ENCODE peak calls at places on chromosome 2, in seven cellular contexts. S, Y, L, C, K, H and X are unnamed samples.

GRCh38 chr2:54360055-54360792 is 95.9 kb upstream of the SPTBN1 start:
- DNase-seq in S (no peak), Y (no peak), L (no peak), C (peak; percentile 66), K (peak; percentile 87), H (no peak), X (no peak)

GRCh38 chr2:176388886-176389285 is 119.6 kb downstream of the MTX2 start:
- DNase-seq in S (no peak), Y (no peak), L (no peak), C (no peak), K (no peak), H (no peak), X (no peak)

GRCh38 chr2:144370937-144371584 is 148.9 kb downstream of the ZEB2 start:
- DNase-seq in S (no peak), Y (no peak), L (no peak), C (no peak), K (peak; percentile 23), H (no peak), X (no peak)

GRCh38 chr2:118224144-118224887 is 136.0 kb downstream of the INSIG2 start:
- DNase-seq in S (peak; percentile 44), Y (peak; percentile 24), L (no peak), C (peak; percentile 33), K (peak; percentile 54), H (peak; percentile 25), X (no peak)

GRCh38 chr2:76050196-76050595 is 339.5 kb upstream of the GCFC2 start:
- DNase-seq in S (no peak), Y (no peak), L (no peak), C (no peak), K (no peak), H (peak; percentile 3), X (peak; percentile 2)

GRCh38 chr2:157785866-157786662 is 90.1 kb downstream of the ACVR1 start:
- DNase-seq in S (no peak), Y (no peak), L (no peak), C (no peak), K (peak; percentile 53), H (no peak), X (no peak)

GRCh38 chr2:121088251-121089004 is 196.6 kb downstream of the TFCP2L1 start:
- DNase-seq in S (no peak), Y (no peak), L (no peak), C (peak; percentile 79), K (peak; percentile 33), H (no peak), X (no peak)

GRCh38 chr2:63712748-63713147 is 124.0 kb downstream of the MDH1 start:
- DNase-seq in S (no peak), Y (no peak), L (no peak), C (no peak), K (no peak), H (no peak), X (no peak)

GRCh38 chr2:10700078-10700803 is 10.5 kb upstream of the NOL10 start:
- DNase-seq in S (no peak), Y (no peak), L (no peak), C (no peak), K (no peak), H (no peak), X (no peak)

GRCh38 chr2:64203131-64204005 is 59.1 kb upstream of the PELI1 start:
- DNase-seq in S (no peak), Y (no peak), L (no peak), C (no peak), K (peak; percentile 18), H (no peak), X (no peak)

GRCh38 chr2:43560231-43560547 is 35.6 kb downstream of the THADA start:
- DNase-seq in S (no peak), Y (no peak), L (no peak), C (no peak), K (no peak), H (no peak), X (no peak)

GRCh38 chr2:113240915-113241911 is 37.5 kb downstream of the PAX8 start:
- DNase-seq in S (no peak), Y (no peak), L (peak; percentile 97), C (peak; percentile 50), K (no peak), H (no peak), X (no peak)

GRCh38 chr2:230128943-230129342 is 60.2 kb upstream of the SLC16A14 start:
- DNase-seq in S (no peak), Y (no peak), L (no peak), C (no peak), K (no peak), H (no peak), X (no peak)

GRCh38 chr2:134282638-134283400 is 28.9 kb downstream of the MGAT5 start:
- DNase-seq in S (no peak), Y (peak; percentile 15), L (no peak), C (no peak), K (no peak), H (no peak), X (no peak)

GRCh38 chr2:231925303-231926179 is 655 bp downstream of the NPPC start:
- DNase-seq in S (peak; percentile 82), Y (peak; percentile 43), L (peak; percentile 47), C (peak; percentile 93), K (peak; percentile 94), H (peak; percentile 77), X (no peak)

GRCh38 chr2:232898592-232899541 is 28.8 kb downstream of the SNORC start:
- DNase-seq in S (no peak), Y (no peak), L (no peak), C (no peak), K (peak; percentile 20), H (no peak), X (no peak)

GRCh38 chr2:142741764-142742269 is 135.6 kb upstream of the KYNU start:
- DNase-seq in S (no peak), Y (no peak), L (no peak), C (no peak), K (no peak), H (no peak), X (no peak)

GRCh38 chr2:124267821-124268220 is 242.7 kb downstream of the CNTNAP5 start:
- DNase-seq in S (no peak), Y (no peak), L (no peak), C (no peak), K (no peak), H (no peak), X (no peak)

GRCh38 chr2:191297031-191297430 is 51.8 kb downstream of the MYO1B start:
- DNase-seq in S (no peak), Y (no peak), L (no peak), C (no peak), K (no peak), H (no peak), X (no peak)
- H3K4me3 ChIP-seq in S (no peak overlapping the region), Y (no peak overlapping the region), L (no peak overlapping the region), C (no peak overlapping the region), K (no peak overlapping the region), H (no peak overlapping the region), X (no peak overlapping the region)

DNA sequence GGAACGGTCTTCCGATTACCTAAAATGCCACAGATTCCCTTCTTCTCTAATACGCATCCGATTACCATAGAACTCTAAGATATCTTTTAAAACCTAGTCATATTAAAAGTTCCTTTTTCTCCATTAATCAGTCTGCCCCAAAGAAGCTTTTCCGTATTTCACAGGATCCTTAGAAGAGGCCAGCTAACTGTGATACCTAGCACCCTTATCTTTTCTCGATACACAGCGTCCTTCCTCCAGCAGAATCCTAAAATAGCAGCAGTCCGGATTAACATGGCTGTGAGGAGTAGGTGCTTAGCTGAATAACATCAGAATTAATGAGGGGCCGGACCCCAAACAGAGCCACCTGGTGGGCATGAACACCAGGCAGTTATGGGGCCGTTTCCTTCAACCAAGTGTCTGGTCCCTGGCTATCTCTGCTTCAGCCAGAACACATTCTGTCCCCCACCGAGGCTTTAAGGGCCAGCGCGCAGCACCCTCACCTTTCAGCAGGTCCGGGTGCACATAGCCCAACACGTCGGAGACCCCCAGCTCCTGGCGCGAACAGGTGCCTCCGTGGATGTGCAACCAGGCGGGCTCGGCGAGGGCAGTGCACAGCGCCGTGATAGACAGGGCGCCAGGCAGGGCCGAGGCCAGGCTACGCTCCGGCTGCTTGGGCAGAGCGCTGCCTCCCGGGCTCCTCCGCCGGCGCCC is 995 bp downstream of the TMEM127 start:
- DNase-seq in S (no peak), Y (peak; percentile 18), L (no peak), C (no peak), K (peak; percentile 71), H (peak; percentile 16), X (no peak)
- H3K4me1 ChIP-seq in S (peaks cover 5% of the 10 kb centered on the region), Y (peaks cover 53% of the 10 kb centered on the region), L (peaks cover 24% of the 10 kb centered on the region), C (peaks cover 22% of the 10 kb centered on the region), K (peaks cover 36% of the 10 kb centered on the region), H (peaks cover 13% of the 10 kb centered on the region), X (peaks cover 2% of the 10 kb centered on the region)

DNA sequence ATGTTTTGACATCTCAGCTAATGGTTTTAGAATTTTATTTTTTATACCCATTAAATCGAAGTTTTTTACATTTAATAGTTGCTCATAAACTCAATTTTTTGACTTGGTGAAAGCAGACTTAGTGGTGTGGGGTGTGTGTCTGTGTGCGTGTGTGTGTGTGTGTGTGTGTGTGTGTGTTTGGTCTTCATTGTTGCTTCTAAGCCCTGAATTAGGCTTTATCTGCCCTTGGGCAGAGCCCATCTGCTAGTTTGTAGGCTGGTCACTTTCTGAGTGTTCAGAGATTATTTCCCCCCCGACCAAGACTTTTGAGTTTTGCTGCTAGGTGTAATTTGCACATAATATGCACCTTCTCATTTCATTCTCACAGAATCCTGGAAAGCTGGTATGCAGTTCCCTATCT is 14.3 kb downstream of the PAX3 start:
- DNase-seq in S (no peak), Y (no peak), L (no peak), C (no peak), K (no peak), H (no peak), X (no peak)
- H3K27me3 ChIP-seq in S (no peaks in the 10 kb centered on the region), Y (peaks cover 15% of the 10 kb centered on the region), L (peaks cover 79% of the 10 kb centered on the region), C (no peaks in the 10 kb centered on the region), K (peaks cover 37% of the 10 kb centered on the region), H (peaks cover 36% of the 10 kb centered on the region), X (peaks cover 28% of the 10 kb centered on the region)

GRCh38 chr2:3126686-3127278 is 250.8 kb downstream of the EIPR1 start:
- DNase-seq in S (no peak), Y (no peak), L (no peak), C (no peak), K (no peak), H (no peak), X (no peak)

GRCh38 chr2:3124921-3125760 is 252.5 kb downstream of the EIPR1 start:
- DNase-seq in S (no peak), Y (no peak), L (no peak), C (no peak), K (no peak), H (no peak), X (no peak)

GRCh38 chr2:3126171-3126685 is 251.4 kb downstream of the EIPR1 start:
- DNase-seq in S (no peak), Y (no peak), L (no peak), C (no peak), K (no peak), H (no peak), X (no peak)

GRCh38 chr2:3127279-3127690 is 250.3 kb downstream of the EIPR1 start:
- DNase-seq in S (no peak), Y (no peak), L (no peak), C (no peak), K (no peak), H (no peak), X (no peak)

DNA sequence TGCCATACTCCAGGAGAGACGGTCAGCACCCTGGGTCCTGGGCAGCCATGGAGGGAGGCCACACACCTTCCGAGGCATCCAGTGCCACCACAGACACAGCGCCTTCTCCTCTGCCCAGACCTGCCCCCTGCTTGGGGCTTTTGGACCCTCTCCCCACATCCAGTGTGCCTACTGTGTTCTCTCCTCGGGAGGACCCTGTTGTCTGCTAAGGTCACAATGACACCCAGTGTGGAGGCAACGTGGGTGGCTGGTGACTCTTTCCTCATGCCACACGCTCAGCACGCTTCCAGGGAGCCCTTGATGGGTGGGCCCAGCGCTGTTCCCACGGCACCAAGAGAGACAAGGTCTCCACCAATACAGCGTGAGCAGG is 251.9 kb downstream of the EIPR1 start:
- DNase-seq in S (no peak), Y (no peak), L (no peak), C (no peak), K (no peak), H (no peak), X (no peak)
- H3K4me3 ChIP-seq in S (no peak overlapping the region), Y (no peak overlapping the region), L (no peak overlapping the region), C (no peak overlapping the region), K (no peak overlapping the region), H (no peak overlapping the region), X (no peak overlapping the region)

GRCh38 chr2:237873382-237873781 is 14.0 kb downstream of the RAMP1 start:
- DNase-seq in S (no peak), Y (no peak), L (no peak), C (peak; percentile 40), K (no peak), H (no peak), X (no peak)
- H3K4me1 ChIP-seq in S (peaks cover 3% of the 10 kb centered on the region), Y (peaks cover 10% of the 10 kb centered on the region), L (peaks cover 12% of the 10 kb centered on the region), C (peaks cover 14% of the 10 kb centered on the region), K (no peaks in the 10 kb centered on the region), H (peaks cover 15% of the 10 kb centered on the region), X (no peaks in the 10 kb centered on the region)